ENCODE peak calls at places on chromosomes 4 and X, in nine cellular contexts. L, B, E, S, I, A, P, C and D are unnamed samples.

GRCh38 chrX:19063030-19063429 is 59.2 kb downstream of the ADGRG2 start:
- DNase-seq in L (no peak), B (no peak), E (no peak), S (no peak), I (no peak), A (no peak), P (no peak), C (no peak), D (no peak)

GRCh38 chr4:159105761-159106243 is 2.9 kb downstream of the RAPGEF2 start:
- DNase-seq in L (peak; percentile 10), B (no peak), E (no peak), S (peak; percentile 61), I (peak; percentile 96), A (no peak), P (no peak), C (no peak), D (no peak)

GRCh38 chr4:171378323-171378722 is 434.9 kb upstream of the GALNTL6 start:
- DNase-seq in L (peak; percentile 6), B (no peak), E (no peak), S (no peak), I (no peak), A (no peak), P (no peak), C (no peak), D (no peak)

GRCh38 chr4:48680848-48681568 is 99.1 kb downstream of the FRYL start:
- DNase-seq in L (no peak), B (no peak), E (no peak), S (no peak), I (no peak), A (no peak), P (no peak), C (no peak), D (no peak)

GRCh38 chr4:5863461-5864113 is 29.3 kb downstream of the CRMP1 start:
- DNase-seq in L (peak; percentile 89), B (no peak), E (no peak), S (peak; percentile 88), I (peak; percentile 44), A (no peak), P (no peak), C (no peak), D (no peak)

GRCh38 chrX:35626124-35626523 is 172.0 kb upstream of the MAGEB16 start:
- DNase-seq in L (no peak), B (no peak), E (no peak), S (no peak), I (no peak), A (no peak), P (no peak), C (no peak), D (no peak)

GRCh38 chr4:54281060-54281781 is 52.1 kb downstream of the PDGFRA start:
- DNase-seq in L (peak; percentile 31), B (no peak), E (peak; percentile 65), S (peak; percentile 94), I (peak; percentile 98), A (peak; percentile 81), P (peak; percentile 92), C (no peak), D (peak; percentile 29)

GRCh38 chr4:73034896-73035295 is 34.6 kb downstream of the COX18 start:
- DNase-seq in L (no peak), B (no peak), E (no peak), S (no peak), I (no peak), A (no peak), P (no peak), C (no peak), D (no peak)

GRCh38 chr4:84319124-84319523 is 180.0 kb downstream of the NKX6-1 start:
- DNase-seq in L (no peak), B (no peak), E (peak; percentile 46), S (peak; percentile 6), I (no peak), A (no peak), P (no peak), C (no peak), D (no peak)

GRCh38 chrX:70479970-70480659 is 35.5 kb downstream of the DLG3 start:
- DNase-seq in L (no peak), B (no peak), E (no peak), S (peak; percentile 11), I (peak; percentile 8), A (no peak), P (no peak), C (no peak), D (peak; percentile 60)

GRCh38 chr4:94746746-94747145 is 11.0 kb upstream of the BMPR1B start:
- DNase-seq in L (no peak), B (no peak), E (no peak), S (no peak), I (no peak), A (no peak), P (no peak), C (no peak), D (no peak)

DNA sequence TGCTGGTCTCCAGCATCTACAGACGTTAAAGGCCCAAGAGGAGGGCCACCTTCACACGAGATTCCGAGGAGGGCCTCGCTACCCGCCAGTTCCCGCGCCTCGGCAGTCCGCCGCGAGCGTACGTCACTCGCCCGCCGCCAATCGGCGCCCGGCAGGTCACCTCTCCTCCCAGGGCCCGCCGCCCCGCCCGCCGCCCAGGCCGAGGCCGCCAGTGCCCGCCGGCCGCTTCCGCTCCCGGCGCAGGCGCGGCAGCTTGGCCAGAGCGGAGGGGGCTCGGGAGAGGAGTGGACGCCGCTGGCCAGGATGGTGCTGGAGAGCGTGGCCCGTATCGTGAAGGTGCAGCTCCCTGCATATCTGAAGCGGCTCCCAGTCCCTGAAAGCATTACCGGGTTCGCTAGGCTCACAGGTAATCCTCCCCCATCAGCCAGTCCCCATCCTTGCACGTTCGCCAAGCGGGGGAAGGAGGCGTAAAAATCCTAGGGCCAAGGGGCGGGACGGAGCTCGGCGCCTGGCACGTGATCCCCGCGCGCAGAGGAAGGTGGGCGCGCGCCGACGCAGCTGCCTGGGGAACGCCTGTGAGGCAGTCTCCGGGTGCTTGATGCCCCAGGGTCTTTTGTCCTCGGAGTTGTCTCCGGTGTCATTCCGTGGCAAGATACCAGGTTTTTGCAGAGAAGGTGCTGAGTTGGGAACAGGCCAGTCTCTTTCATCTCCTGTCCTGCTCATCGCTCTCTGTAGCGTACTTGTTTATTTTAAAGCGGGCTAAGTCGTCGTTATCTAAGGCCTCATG is at the start of gene CISD2:
- DNase-seq in L (peak; percentile 91), B (peak; percentile 99), E (peak; percentile 91), S (peak; percentile 87), I (peak; percentile 94), A (peak; percentile 92), P (peak; percentile 96), C (peak; percentile 84), D (peak; percentile 94)
- H3K4me1 ChIP-seq in L (peaks cover 4% of the 10 kb centered on the region), B (peaks cover 49% of the 10 kb centered on the region), E (peaks cover 1% of the 10 kb centered on the region), S (peaks cover 7% of the 10 kb centered on the region), I (peaks cover 25% of the 10 kb centered on the region), A (peaks cover 41% of the 10 kb centered on the region), P (peaks cover 24% of the 10 kb centered on the region), C (no peaks in the 10 kb centered on the region), D (peaks cover 30% of the 10 kb centered on the region)

GRCh38 chr4:188596027-188596426 is 456.8 kb downstream of the TRIML1 start:
- DNase-seq in L (no peak), B (no peak), E (no peak), S (peak; percentile 1), I (no peak), A (no peak), P (no peak), C (no peak), D (no peak)
- H3K27ac ChIP-seq in L (no peak overlapping the region), B (no peak overlapping the region), E (no peak overlapping the region), S (no peak overlapping the region), I (no peak overlapping the region), A (no peak overlapping the region), P (no peak overlapping the region), C (no peak overlapping the region), D (no peak overlapping the region)

DNA sequence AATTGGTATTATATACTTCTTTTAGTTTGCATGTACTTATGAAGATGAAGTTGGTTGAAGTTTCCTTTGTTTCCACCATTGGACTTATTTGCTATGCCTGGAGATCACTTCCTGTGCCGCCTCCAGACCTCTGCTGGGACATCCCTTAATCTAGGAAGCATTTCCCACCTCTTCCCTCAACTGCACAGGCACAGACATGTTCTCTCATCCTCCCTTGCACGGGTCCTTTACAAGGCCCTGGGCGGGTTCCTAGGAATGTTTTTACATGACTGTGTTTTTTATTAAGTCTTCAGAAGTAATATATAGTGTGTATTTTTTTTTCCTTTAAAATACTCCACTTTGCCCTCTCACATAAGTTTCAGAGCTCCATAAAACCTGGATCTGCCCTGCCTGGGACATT is 51.0 kb downstream of the TMEM131L start:
- DNase-seq in L (peak; percentile 70), B (no peak), E (no peak), S (no peak), I (no peak), A (no peak), P (no peak), C (no peak), D (no peak)
- H3K4me1 ChIP-seq in L (peaks cover 23% of the 10 kb centered on the region), B (peaks cover 96% of the 10 kb centered on the region), E (peaks cover 4% of the 10 kb centered on the region), S (peaks cover 19% of the 10 kb centered on the region), I (peaks cover 18% of the 10 kb centered on the region), A (peaks cover 67% of the 10 kb centered on the region), P (peaks cover 31% of the 10 kb centered on the region), C (peaks cover 37% of the 10 kb centered on the region), D (peaks cover 37% of the 10 kb centered on the region)

GRCh38 chrX:48569958-48570357 is 4.3 kb upstream of the RBM3 start:
- DNase-seq in L (no peak), B (no peak), E (no peak), S (no peak), I (peak; percentile 64), A (no peak), P (no peak), C (no peak), D (no peak)
- H3K27ac ChIP-seq in L (no peak overlapping the region), B (no peak overlapping the region), E (no peak overlapping the region), S (peak overlapping the region; percentile 43), I (peak overlapping the region; percentile 82), A (no peak overlapping the region), P (no peak overlapping the region), C (no peak overlapping the region), D (no peak overlapping the region)